ENCODE peak calls at places on chromosomes 11 and 22, in six cellular contexts. B, V, T, X, Z and R are unnamed samples.

GRCh38 chr22:47209077-47209514 is 446.6 kb downstream of the TBC1D22A start:
- DNase-seq in B (no peak), V (no peak), T (peak), X (peak), Z (no peak), R (no peak)

GRCh38 chr11:117479372-117479771 is 151.7 kb downstream of the CEP164 start:
- DNase-seq in B (no peak), V (no peak), T (no peak), X (no peak), Z (no peak), R (no peak)

GRCh38 chr11:18243783-18244362 is 4.6 kb downstream of the SAA2 start:
- DNase-seq in B (peak), V (peak), T (no peak), X (peak), Z (no peak), R (peak)

GRCh38 chr22:46866591-46866990 is 104.1 kb downstream of the TBC1D22A start:
- DNase-seq in B (peak), V (peak), T (no peak), X (peak), Z (no peak), R (peak)

GRCh38 chr11:35598254-35599125 is 19.8 kb upstream of the FJX1 start:
- DNase-seq in B (peak), V (peak), T (no peak), X (no peak), Z (no peak), R (no peak)

GRCh38 chr11:32555091-32555490 is 28.5 kb upstream of the EIF3M start:
- DNase-seq in B (no peak), V (no peak), T (no peak), X (no peak), Z (no peak), R (no peak)

GRCh38 chr11:64000026-64000739 is 13.9 kb downstream of the OTUB1 start:
- DNase-seq in B (peak), V (peak), T (no peak), X (peak), Z (no peak), R (peak)

GRCh38 chr22:48755332-48755949 is 1072.2 kb downstream of the BRD1 start:
- DNase-seq in B (no peak), V (no peak), T (peak), X (no peak), Z (peak), R (no peak)

GRCh38 chr11:115505165-115505564 is 950 bp upstream of the CADM1 start:
- DNase-seq in B (no peak), V (no peak), T (no peak), X (no peak), Z (no peak), R (no peak)

GRCh38 chr11:71223671-71224660 is 28.4 kb downstream of the SHANK2 start:
- DNase-seq in B (no peak), V (no peak), T (no peak), X (no peak), Z (no peak), R (no peak)

GRCh38 chr11:13551834-13552233 is 56.0 kb upstream of the PTH start:
- DNase-seq in B (no peak), V (no peak), T (no peak), X (no peak), Z (no peak), R (no peak)
- TF ChIP-seq CTCF in B (no peak), V (no peak), T (no peak), X (no peak), Z (no peak), R (no peak)

GRCh38 chr11:10663365-10663764 is 30.2 kb downstream of the IRAG1 start:
- DNase-seq in B (no peak), V (no peak), T (no peak), X (no peak), Z (no peak), R (no peak)
- H3K4me3 ChIP-seq in B (no peak), V (no peak), T (no peak), X (no peak), Z (no peak), R (no peak)

GRCh38 chr22:19527321-19527721 is 3.1 kb upstream of the CLDN5 start:
- DNase-seq in B (no peak), V (no peak), T (no peak), X (no peak), Z (peak), R (no peak)

GRCh38 chr22:19525116-19525660 is 978 bp upstream of the CLDN5 start:
- DNase-seq in B (no peak), V (no peak), T (no peak), X (no peak), Z (peak), R (no peak)

GRCh38 chr22:19526702-19527111 is 2.5 kb upstream of the CLDN5 start:
- DNase-seq in B (no peak), V (no peak), T (no peak), X (no peak), Z (peak), R (no peak)

GRCh38 chr22:19525666-19526065 is 1.5 kb upstream of the CLDN5 start:
- DNase-seq in B (no peak), V (no peak), T (no peak), X (no peak), Z (peak), R (no peak)

DNA sequence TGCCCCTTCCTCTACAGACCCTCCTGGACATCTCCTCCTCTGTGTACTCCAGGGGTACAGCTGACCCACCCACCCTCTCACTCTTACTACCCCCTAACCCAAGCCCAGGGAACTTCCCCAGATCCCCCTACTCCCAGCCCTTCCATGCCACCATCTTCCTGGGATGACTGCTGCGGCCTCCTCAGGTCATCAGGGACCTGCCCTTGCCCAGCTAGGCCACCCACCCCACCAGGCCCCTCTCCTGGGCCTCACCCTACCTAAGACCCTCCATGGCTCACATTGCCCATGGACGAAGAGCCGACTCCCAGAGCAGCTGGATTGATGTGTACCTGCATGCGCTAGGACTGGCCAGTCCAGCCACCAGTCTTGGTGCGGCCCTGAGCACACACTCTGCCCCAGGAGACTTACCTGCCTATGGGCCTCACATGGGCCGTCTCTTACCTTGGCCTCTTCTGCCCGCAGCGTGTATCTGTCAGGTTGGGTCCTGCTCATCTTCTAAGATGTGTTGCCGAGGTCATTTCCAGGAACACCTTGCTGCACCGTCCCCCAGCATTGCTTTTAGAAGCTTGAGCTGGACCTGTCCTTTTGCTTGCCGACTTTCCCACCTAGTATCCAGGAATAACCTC is 2.0 kb upstream of the CLDN5 start:
- DNase-seq in B (no peak), V (no peak), T (no peak), X (no peak), Z (peak), R (no peak)
- TF ChIP-seq CTCF in B (no peak), V (no peak), T (no peak), X (no peak), Z (no peak), R (no peak)

GRCh38 chr22:45554040-45554406 is 51.3 kb downstream of the FBLN1 start:
- DNase-seq in B (no peak), V (no peak), T (no peak), X (no peak), Z (no peak), R (no peak)

GRCh38 chr22:45553333-45554039 is 50.8 kb downstream of the FBLN1 start:
- DNase-seq in B (peak), V (peak), T (peak), X (peak), Z (no peak), R (peak)

GRCh38 chr22:45551310-45552016 is 48.8 kb downstream of the FBLN1 start:
- DNase-seq in B (peak), V (peak), T (no peak), X (no peak), Z (no peak), R (peak)

GRCh38 chr22:45552017-45552411 is 49.3 kb downstream of the FBLN1 start:
- DNase-seq in B (no peak), V (no peak), T (no peak), X (no peak), Z (no peak), R (no peak)

GRCh38 chr22:45552580-45553332 is 50.1 kb downstream of the FBLN1 start:
- DNase-seq in B (peak), V (peak), T (no peak), X (peak), Z (no peak), R (peak)
- H3K4me3 ChIP-seq in B (no peak), V (no peak), T (no peak), X (no peak), Z (no peak), R (no peak)

GRCh38 chr11:62591448-62592215 is at the start of gene TUT1:
- DNase-seq in B (peak), V (peak), T (peak), X (peak), Z (peak), R (peak)

GRCh38 chr11:62593434-62594044 is 2.2 kb upstream of the TUT1 start:
- DNase-seq in B (peak), V (peak), T (no peak), X (peak), Z (peak), R (peak)

GRCh38 chr11:62592989-62593421 is 1.7 kb upstream of the TUT1 start:
- DNase-seq in B (no peak), V (no peak), T (no peak), X (no peak), Z (no peak), R (no peak)

GRCh38 chr11:62592216-62592815 is 993 bp upstream of the TUT1 start:
- DNase-seq in B (no peak), V (no peak), T (no peak), X (no peak), Z (no peak), R (no peak)

GRCh38 chr11:62588966-62589637 is 2.2 kb downstream of the TUT1 start:
- DNase-seq in B (peak), V (no peak), T (no peak), X (peak), Z (no peak), R (peak)
- TF ChIP-seq CTCF in B (peak), V (peak), T (no peak), X (peak), Z (no peak), R (peak)

GRCh38 chr11:67441731-67442401 is 1.4 kb downstream of the CORO1B start:
- DNase-seq in B (no peak), V (no peak), T (no peak), X (no peak), Z (no peak), R (no peak)
- H3K4me3 ChIP-seq in B (peak), V (no peak), T (no peak), X (peak), Z (peak), R (no peak)

DNA sequence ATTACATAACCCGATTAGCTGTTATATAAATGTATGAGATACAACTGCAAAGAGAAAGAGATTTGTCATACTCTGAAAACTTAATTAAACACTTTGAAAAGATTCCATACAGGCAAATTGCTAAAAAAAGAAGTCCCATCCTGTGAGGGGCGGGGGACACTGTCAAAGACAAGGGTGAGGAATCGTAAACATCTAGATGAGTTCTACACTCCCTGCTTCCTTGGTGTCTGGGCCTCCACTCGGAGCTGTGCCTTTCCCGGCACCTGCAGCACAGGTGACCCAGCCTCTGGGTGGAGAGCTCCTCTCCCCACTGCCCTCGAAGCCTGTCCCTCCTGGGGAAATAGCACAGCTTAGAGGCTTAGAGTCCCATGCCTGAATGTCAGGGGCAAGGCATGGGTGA is 69.2 kb upstream of the CRYBB3 start:
- DNase-seq in B (no peak), V (no peak), T (no peak), X (no peak), Z (no peak), R (no peak)
- TF ChIP-seq CTCF in B (no peak), V (no peak), T (no peak), X (no peak), Z (no peak), R (no peak)

DNA sequence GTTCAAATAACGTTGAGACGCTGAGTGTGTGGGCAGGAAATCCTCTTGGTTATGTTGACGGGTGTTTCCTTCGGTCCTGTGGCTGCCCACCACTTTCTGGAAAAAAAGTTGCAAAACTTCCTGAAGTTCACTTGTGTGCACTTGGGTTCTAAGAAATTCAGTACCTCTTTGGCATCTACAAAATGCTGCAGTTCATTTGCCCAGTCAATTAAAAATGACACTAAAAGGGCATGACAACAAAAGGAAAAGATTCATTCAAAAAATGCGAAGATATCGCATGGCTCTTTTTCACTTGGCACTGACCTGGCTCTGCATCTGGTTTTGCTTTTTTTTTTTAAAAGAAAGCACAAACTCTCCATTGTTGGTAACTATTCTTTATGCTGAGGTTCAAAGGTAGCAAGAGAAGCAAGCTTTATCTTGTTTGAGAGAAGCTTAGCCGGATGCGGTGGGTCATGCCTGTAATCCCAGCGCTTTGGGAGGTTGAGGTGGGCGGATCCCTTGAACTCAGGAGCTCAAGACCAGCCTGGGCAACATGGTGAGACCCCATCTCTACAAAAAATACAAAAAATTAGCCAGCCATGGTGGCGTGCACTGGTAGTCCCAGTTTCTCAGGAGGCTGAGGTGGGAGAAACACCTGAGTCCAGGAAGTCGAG is 10.6 kb upstream of the XBP1 start:
- DNase-seq in B (no peak), V (no peak), T (no peak), X (no peak), Z (no peak), R (no peak)
- H3K4me3 ChIP-seq in B (no peak), V (no peak), T (no peak), X (no peak), Z (no peak), R (no peak)